ENCODE peak calls at places on chromosome 14, in eight cellular contexts. B is endothelial cell, E is HepG2, H is activated B cell treated with CpG ODN at 0.5 μM for 24 hours, I is OCI-LY7, K is IMR-90, S is psoas muscle, P is mesothelial cell of epicardium. W is an unnamed sample.

GRCh38 chr14:82080319-82080718 is 546.7 kb upstream of the SEL1L start:
- DNase-seq in I (no peak), P (no peak), B (no peak), E (no peak), S (no peak), K (no peak), H (no peak), W (no peak)

GRCh38 chr14:34003691-34004090 is 52.8 kb upstream of the EGLN3 start:
- DNase-seq in K (no peak), I (no peak), H (no peak), E (no peak), P (no peak), S (peak; percentile 14), B (no peak), W (no peak)

GRCh38 chr14:57712101-57712500 is 153.8 kb downstream of the SLC35F4 start:
- DNase-seq in K (no peak), E (no peak), B (no peak), P (no peak), S (no peak), I (no peak), H (no peak), W (no peak)

GRCh38 chr14:103624860-103625259 is 4.2 kb upstream of the KLC1 start:
- DNase-seq in H (no peak), S (peak; percentile 82), E (peak; percentile 46), I (peak; percentile 22), B (no peak), P (no peak), K (peak; percentile 66), W (peak; percentile 69)

GRCh38 chr14:63245893-63246292 is 41.6 kb downstream of the RHOJ start:
- DNase-seq in E (no peak), S (no peak), B (no peak), K (no peak), H (no peak), I (no peak), P (no peak), W (no peak)

GRCh38 chr14:52015411-52016030 is 26.2 kb downstream of the RTRAF start:
- DNase-seq in B (peak; percentile 54), I (peak; percentile 4), H (no peak), P (no peak), E (peak; percentile 8), K (peak; percentile 17), S (no peak), W (peak; percentile 23)

GRCh38 chr14:54410215-54410614 is 13.4 kb downstream of the CDKN3 start:
- DNase-seq in E (peak; percentile 20), S (no peak), H (no peak), B (no peak), I (no peak), K (no peak), P (no peak), W (no peak)

GRCh38 chr14:66507181-66507721 is 696 bp upstream of the GPHN start:
- DNase-seq in E (no peak), H (no peak), P (no peak), I (no peak), K (no peak), B (no peak), S (no peak), W (no peak)

GRCh38 chr14:75340921-75341320 is 62.3 kb downstream of the FOS start:
- DNase-seq in K (no peak), I (peak; percentile 14), B (no peak), E (no peak), H (no peak), P (no peak), S (peak; percentile 93), W (peak; percentile 30)

GRCh38 chr14:74401504-74402241 is 24.3 kb downstream of the SYNDIG1L start:
- DNase-seq in E (no peak), I (peak; percentile 92), K (no peak), S (peak; percentile 33), P (no peak), B (peak; percentile 37), H (peak; percentile 74), W (peak; percentile 3)

GRCh38 chr14:95097385-95097784 is 59.9 kb downstream of the DICER1 start:
- DNase-seq in E (no peak), K (peak; percentile 12), I (no peak), H (no peak), B (no peak), S (no peak), P (no peak), W (peak; percentile 25)

GRCh38 chr14:97641827-97642226 is 844.6 kb downstream of the VRK1 start:
- DNase-seq in H (no peak), P (no peak), E (no peak), I (no peak), S (peak; percentile 11), B (no peak), K (no peak), W (no peak)

GRCh38 chr14:53848851-53849250 is 107.8 kb downstream of the BMP4 start:
- DNase-seq in K (no peak), H (no peak), B (no peak), P (no peak), I (no peak), E (no peak), S (no peak), W (no peak)

GRCh38 chr14:61893371-61893940 is 131.2 kb downstream of the SNAPC1 start:
- DNase-seq in P (no peak), E (no peak), B (no peak), I (no peak), K (no peak), S (no peak), H (no peak), W (no peak)

GRCh38 chr14:61898568-61898967 is 136.3 kb downstream of the SNAPC1 start:
- DNase-seq in H (no peak), S (no peak), E (no peak), B (no peak), P (no peak), I (no peak), K (no peak), W (no peak)

GRCh38 chr14:61891251-61891650 is 129.0 kb downstream of the SNAPC1 start:
- DNase-seq in E (no peak), P (no peak), H (no peak), B (peak; percentile 20), S (no peak), K (peak; percentile 32), I (no peak), W (no peak)

GRCh38 chr14:61891810-61892209 is 129.6 kb downstream of the SNAPC1 start:
- DNase-seq in H (no peak), K (no peak), I (no peak), S (no peak), E (no peak), P (no peak), B (no peak), W (peak; percentile 4)

DNA sequence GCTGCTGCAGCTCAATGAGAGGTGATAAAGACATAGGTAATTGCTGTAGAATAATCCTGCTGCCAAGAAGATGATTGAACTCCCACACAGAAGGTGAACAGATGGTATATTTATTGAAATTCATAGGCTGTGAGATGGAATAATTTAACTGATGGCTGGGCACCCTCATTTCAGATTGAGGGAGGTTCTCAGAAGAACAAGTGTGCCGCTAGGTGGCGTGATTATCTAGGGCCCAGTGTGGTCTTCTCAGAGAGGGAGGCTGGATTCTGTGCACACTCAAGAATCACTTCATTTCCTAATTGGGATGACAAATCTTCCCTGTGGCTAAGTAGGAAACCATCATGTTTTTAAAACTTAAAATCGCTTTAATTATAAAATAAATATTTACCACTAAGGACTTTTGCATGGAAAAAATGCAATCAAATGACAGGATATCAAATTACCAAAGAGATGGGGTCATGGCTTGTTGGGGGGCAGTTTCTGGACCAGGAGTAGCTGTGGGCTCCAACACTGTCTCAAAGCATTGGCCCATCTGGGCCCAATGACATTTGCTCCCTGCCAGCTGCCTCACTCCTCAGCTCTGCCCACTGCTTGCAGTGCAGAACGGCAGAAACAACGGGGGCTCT is 132.3 kb downstream of the SNAPC1 start:
- DNase-seq in B (peak; percentile 71), I (peak; percentile 80), K (peak; percentile 70), H (peak; percentile 30), P (peak; percentile 58), E (peak; percentile 41), S (peak; percentile 12), W (peak; percentile 60)
- TF ChIP-seq CTCF in B (peak; percentile 71), I (peak; percentile 96), K (peak; percentile 77), H (peak; percentile 57), P (peak; percentile 72), E (peak; percentile 70), S (peak; percentile 39), W (peak; percentile 82)

DNA sequence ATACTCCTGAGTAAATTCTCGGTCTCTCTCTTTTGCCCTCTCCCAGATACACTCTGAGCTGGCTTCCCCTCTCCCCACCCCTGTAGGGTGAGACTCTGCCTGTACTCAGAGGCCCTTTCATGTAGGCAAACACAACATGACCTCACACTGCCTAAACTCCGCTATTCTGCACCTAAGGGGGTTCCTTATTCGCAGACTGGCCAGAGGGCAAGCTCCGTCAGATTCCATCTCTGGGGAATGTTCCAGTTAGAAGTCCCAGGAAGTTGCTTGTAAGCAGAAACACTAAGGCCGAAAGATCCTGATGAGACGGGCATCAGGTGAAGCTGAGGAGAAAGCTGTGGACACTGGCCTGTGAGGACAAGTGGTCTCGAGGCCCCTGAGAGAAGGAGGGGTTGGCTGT is 165.9 kb downstream of the KTN1 start:
- DNase-seq in E (no peak), P (no peak), K (no peak), B (no peak), S (no peak), I (no peak), H (no peak), W (no peak)
- TF ChIP-seq CTCF in E (no peak), P (no peak), K (no peak), B (no peak), S (no peak), I (no peak), H (no peak), W (no peak)

DNA sequence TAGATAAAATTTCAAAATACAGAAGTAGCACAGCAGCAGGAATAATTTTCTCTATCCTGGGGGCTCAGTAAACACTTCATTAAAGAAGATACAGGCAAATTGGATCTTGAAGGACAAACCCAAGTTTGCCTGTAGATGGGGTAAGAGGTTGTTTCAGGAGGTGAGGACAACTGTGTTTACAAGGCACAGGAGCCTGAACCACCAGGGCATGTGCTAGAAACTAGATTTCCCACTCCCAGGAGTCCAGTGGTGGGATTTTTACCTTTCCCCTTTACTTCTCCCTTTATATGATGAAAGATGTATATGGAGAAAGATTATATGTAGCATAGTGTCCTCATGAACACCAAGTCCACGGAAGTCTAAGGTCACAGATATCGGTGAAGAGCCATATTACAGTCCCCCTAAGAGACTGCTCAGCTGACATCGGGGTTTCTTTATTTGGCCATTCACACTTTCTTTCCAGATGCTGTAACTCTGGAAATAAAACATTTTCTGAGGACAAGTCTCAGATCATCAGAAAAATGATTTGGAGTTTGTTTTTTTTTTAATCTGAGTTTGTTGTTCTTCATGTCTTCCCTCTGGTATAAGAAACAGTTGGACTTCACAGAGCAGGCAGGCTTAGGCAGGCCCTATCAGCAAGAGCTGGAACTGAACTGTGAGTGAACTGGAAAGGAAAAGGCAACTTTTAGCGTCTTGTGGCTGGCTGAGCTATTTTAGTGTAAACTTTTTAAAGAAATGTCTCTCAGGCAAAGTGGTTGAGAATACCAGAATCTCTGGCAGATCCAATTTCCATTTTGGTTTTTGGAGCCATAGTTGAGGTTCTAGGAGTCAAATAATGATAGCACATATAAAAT is 8.0 kb upstream of the EVL start:
- DNase-seq in B (no peak), S (no peak), E (no peak), P (no peak), I (peak; percentile 58), K (peak; percentile 43), H (no peak), W (peak; percentile 67)
- TF ChIP-seq CTCF in B (no peak), S (peak; percentile 14), E (no peak), P (no peak), I (peak; percentile 76), K (peak; percentile 36), H (no peak), W (peak; percentile 63)

DNA sequence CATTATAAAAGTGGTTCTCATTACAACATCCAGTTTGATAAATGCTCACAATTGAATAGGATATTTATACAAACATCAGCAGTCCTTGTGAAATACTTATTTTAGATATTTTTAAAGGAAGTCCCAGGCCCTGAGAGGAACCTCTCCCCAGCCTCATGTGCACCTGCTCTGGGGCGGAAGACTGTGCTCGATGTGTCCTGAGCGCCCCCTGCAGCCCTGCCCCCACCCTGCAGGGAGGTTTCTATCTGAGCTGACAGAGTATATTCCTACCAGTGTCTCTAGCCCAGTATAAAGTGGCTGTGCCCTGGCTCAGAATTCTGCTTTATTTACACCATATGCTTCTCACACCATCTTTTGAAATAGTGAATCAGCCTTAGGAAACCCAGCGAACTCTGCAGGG is 1349.1 kb downstream of the TMEM121 start:
- DNase-seq in P (no peak), K (no peak), S (no peak), E (no peak), B (no peak), H (peak; percentile 48), I (peak; percentile 86), W (no peak)
- TF ChIP-seq CTCF in P (no peak), K (no peak), S (no peak), E (peak; percentile 57), B (no peak), H (no peak), I (peak; percentile 92), W (peak; percentile 7)

W was measured in fibroblast of villous mesenchyme.